ENCODE peak calls at places on chromosomes 11 and 22, in eight cellular contexts. One of them, this sample, is unnamed.

GRCh38 chr11:115916596-115916995 is 412.4 kb upstream of the CADM1 start:
- DNase-seq in suprapubic skin: no peak
- DNase-seq in fibroblast of the aortic adventitia: no peak
- DNase-seq in GM06990: no peak
- DNase-seq in stomach: no peak
- DNase-seq in endothelial cell: no peak
- DNase-seq in transverse colon: no peak
- DNase-seq in A549: no peak
- DNase-seq in this sample: no peak

GRCh38 chr11:34157163-34157562 is 51.7 kb downstream of the NAT10 start:
- DNase-seq in endothelial cell: no peak
- DNase-seq in A549: no peak
- DNase-seq in suprapubic skin: no peak
- DNase-seq in transverse colon: no peak
- DNase-seq in fibroblast of the aortic adventitia: no peak
- DNase-seq in stomach: no peak
- DNase-seq in GM06990: no peak
- DNase-seq in this sample: no peak

GRCh38 chr11:118622376-118623290 is 15.2 kb downstream of the PHLDB1 start:
- DNase-seq in suprapubic skin: peak
- DNase-seq in stomach: no peak
- DNase-seq in A549: peak
- DNase-seq in transverse colon: no peak
- DNase-seq in endothelial cell: no peak
- DNase-seq in fibroblast of the aortic adventitia: peak
- DNase-seq in GM06990: no peak
- DNase-seq in this sample: no peak

GRCh38 chr22:41488076-41488475 is 19.2 kb downstream of the ACO2 start:
- DNase-seq in endothelial cell: no peak
- DNase-seq in suprapubic skin: no peak
- DNase-seq in transverse colon: no peak
- DNase-seq in A549: no peak
- DNase-seq in GM06990: no peak
- DNase-seq in fibroblast of the aortic adventitia: no peak
- DNase-seq in stomach: no peak
- DNase-seq in this sample: no peak

GRCh38 chr11:79363861-79364378 is 76.9 kb downstream of the TENM4 start:
- DNase-seq in endothelial cell: no peak
- DNase-seq in suprapubic skin: no peak
- DNase-seq in fibroblast of the aortic adventitia: no peak
- DNase-seq in A549: no peak
- DNase-seq in GM06990: no peak
- DNase-seq in stomach: no peak
- DNase-seq in transverse colon: no peak
- DNase-seq in this sample: no peak

GRCh38 chr11:43830928-43831440 is 49.6 kb upstream of the ALKBH3 start:
- DNase-seq in suprapubic skin: no peak
- DNase-seq in A549: peak
- DNase-seq in transverse colon: peak
- DNase-seq in fibroblast of the aortic adventitia: peak
- DNase-seq in GM06990: no peak
- DNase-seq in endothelial cell: no peak
- DNase-seq in stomach: peak
- DNase-seq in this sample: no peak

GRCh38 chr22:22030493-22031182 is 48.1 kb upstream of the TOP3B start:
- DNase-seq in transverse colon: peak
- DNase-seq in fibroblast of the aortic adventitia: peak
- DNase-seq in stomach: no peak
- DNase-seq in endothelial cell: no peak
- DNase-seq in GM06990: peak
- DNase-seq in suprapubic skin: no peak
- DNase-seq in A549: peak
- DNase-seq in this sample: peak

GRCh38 chr11:47551086-47551485 is 1.8 kb downstream of the CELF1 start:
- DNase-seq in A549: peak
- DNase-seq in transverse colon: no peak
- DNase-seq in stomach: no peak
- DNase-seq in endothelial cell: no peak
- DNase-seq in suprapubic skin: no peak
- DNase-seq in fibroblast of the aortic adventitia: peak
- DNase-seq in GM06990: no peak
- DNase-seq in this sample: peak

GRCh38 chr11:64125676-64126075 is 40.2 kb downstream of the MACROD1 start:
- DNase-seq in GM06990: no peak
- DNase-seq in endothelial cell: no peak
- DNase-seq in fibroblast of the aortic adventitia: no peak
- DNase-seq in suprapubic skin: no peak
- DNase-seq in A549: no peak
- DNase-seq in transverse colon: no peak
- DNase-seq in stomach: no peak
- DNase-seq in this sample: no peak

GRCh38 chr11:117426941-117427340 is 99.3 kb downstream of the CEP164 start:
- DNase-seq in GM06990: no peak
- DNase-seq in transverse colon: no peak
- DNase-seq in fibroblast of the aortic adventitia: no peak
- DNase-seq in stomach: no peak
- DNase-seq in suprapubic skin: no peak
- DNase-seq in endothelial cell: no peak
- DNase-seq in A549: no peak
- DNase-seq in this sample: no peak

GRCh38 chr22:17228725-17229126 is 9.5 kb upstream of the ADA2 start:
- DNase-seq in GM06990: no peak
- DNase-seq in transverse colon: no peak
- DNase-seq in fibroblast of the aortic adventitia: no peak
- DNase-seq in suprapubic skin: no peak
- DNase-seq in stomach: no peak
- DNase-seq in A549: no peak
- DNase-seq in endothelial cell: no peak
- DNase-seq in this sample: no peak

GRCh38 chr11:69241075-69241740 is 52.7 kb upstream of the MYEOV start:
- DNase-seq in fibroblast of the aortic adventitia: no peak
- DNase-seq in endothelial cell: no peak
- DNase-seq in stomach: peak
- DNase-seq in A549: no peak
- DNase-seq in transverse colon: no peak
- DNase-seq in suprapubic skin: no peak
- DNase-seq in GM06990: no peak
- DNase-seq in this sample: no peak
- TF ChIP-seq CTCF in fibroblast of the aortic adventitia: no peak
- TF ChIP-seq CTCF in endothelial cell: no peak
- TF ChIP-seq CTCF in stomach: no peak
- TF ChIP-seq CTCF in A549: no peak
- TF ChIP-seq CTCF in transverse colon: no peak
- TF ChIP-seq CTCF in suprapubic skin: no peak
- TF ChIP-seq CTCF in GM06990: no peak
- TF ChIP-seq CTCF in this sample: no peak

GRCh38 chr11:41431784-41432183 is 27.7 kb downstream of the LRRC4C start:
- DNase-seq in transverse colon: no peak
- DNase-seq in stomach: no peak
- DNase-seq in suprapubic skin: no peak
- DNase-seq in endothelial cell: peak
- DNase-seq in GM06990: no peak
- DNase-seq in A549: no peak
- DNase-seq in fibroblast of the aortic adventitia: no peak
- DNase-seq in this sample: peak
- TF ChIP-seq CTCF in transverse colon: no peak
- TF ChIP-seq CTCF in stomach: no peak
- TF ChIP-seq CTCF in suprapubic skin: no peak
- TF ChIP-seq CTCF in endothelial cell: peak
- TF ChIP-seq CTCF in GM06990: peak
- TF ChIP-seq CTCF in A549: no peak
- TF ChIP-seq CTCF in fibroblast of the aortic adventitia: no peak
- TF ChIP-seq CTCF in this sample: peak

DNA sequence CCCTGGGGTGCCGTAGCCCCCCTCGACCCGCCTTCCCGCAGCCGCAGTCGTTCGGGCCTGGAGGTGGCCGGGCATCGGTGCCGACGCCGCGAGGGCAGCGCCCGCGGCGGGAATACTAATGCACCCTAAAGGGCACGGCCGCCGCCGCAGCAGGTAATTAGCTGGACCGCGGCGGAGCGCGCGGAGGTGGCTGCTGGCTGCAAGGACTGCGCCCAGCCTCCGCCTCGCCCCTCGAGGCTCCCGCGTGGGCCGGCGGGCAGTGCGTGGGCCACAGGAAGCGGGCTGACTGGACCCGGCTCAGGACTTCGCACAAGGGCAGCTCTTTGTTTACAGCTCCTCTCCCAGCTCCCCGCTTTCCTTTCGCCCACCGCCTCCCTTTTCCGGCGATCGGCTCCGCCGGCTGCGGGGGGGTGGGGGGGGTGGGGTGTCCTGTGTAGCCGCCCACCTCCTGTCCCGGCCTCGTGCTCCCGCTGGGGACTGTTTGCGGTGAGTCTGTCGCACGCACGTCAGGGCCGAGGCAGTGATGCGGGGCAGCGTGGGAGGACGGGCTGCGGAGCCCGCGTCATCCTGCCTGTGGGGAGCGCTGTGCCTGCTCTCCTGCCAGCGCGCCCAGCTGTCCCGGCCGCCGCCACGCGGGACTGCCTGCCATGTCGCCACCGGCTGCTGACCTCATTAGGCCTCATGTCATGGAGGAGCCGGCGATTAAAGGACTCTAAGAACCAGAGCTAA is 53.2 kb downstream of the GRIK4 start:
- DNase-seq in endothelial cell: peak
- DNase-seq in GM06990: peak
- DNase-seq in fibroblast of the aortic adventitia: peak
- DNase-seq in A549: no peak
- DNase-seq in stomach: no peak
- DNase-seq in transverse colon: no peak
- DNase-seq in suprapubic skin: no peak
- DNase-seq in this sample: peak
- TF ChIP-seq CTCF in endothelial cell: no peak
- TF ChIP-seq CTCF in GM06990: peak
- TF ChIP-seq CTCF in fibroblast of the aortic adventitia: no peak
- TF ChIP-seq CTCF in A549: no peak
- TF ChIP-seq CTCF in stomach: no peak
- TF ChIP-seq CTCF in transverse colon: no peak
- TF ChIP-seq CTCF in suprapubic skin: no peak
- TF ChIP-seq CTCF in this sample: peak

GRCh38 chr11:87878373-87878779 is 296.9 kb downstream of the RAB38 start:
- DNase-seq in transverse colon: no peak
- DNase-seq in suprapubic skin: no peak
- DNase-seq in endothelial cell: peak
- DNase-seq in fibroblast of the aortic adventitia: peak
- DNase-seq in GM06990: no peak
- DNase-seq in A549: no peak
- DNase-seq in stomach: no peak
- DNase-seq in this sample: peak
- TF ChIP-seq CTCF in transverse colon: no peak
- TF ChIP-seq CTCF in suprapubic skin: no peak
- TF ChIP-seq CTCF in endothelial cell: peak
- TF ChIP-seq CTCF in fibroblast of the aortic adventitia: peak
- TF ChIP-seq CTCF in GM06990: peak
- TF ChIP-seq CTCF in A549: peak
- TF ChIP-seq CTCF in stomach: no peak
- TF ChIP-seq CTCF in this sample: peak

GRCh38 chr11:75272821-75273301 is 32.3 kb downstream of the TPBGL start:
- DNase-seq in A549: no peak
- DNase-seq in suprapubic skin: peak
- DNase-seq in fibroblast of the aortic adventitia: no peak
- DNase-seq in stomach: no peak
- DNase-seq in endothelial cell: no peak
- DNase-seq in transverse colon: no peak
- DNase-seq in GM06990: no peak
- DNase-seq in this sample: no peak
- TF ChIP-seq CTCF in A549: no peak
- TF ChIP-seq CTCF in suprapubic skin: no peak
- TF ChIP-seq CTCF in fibroblast of the aortic adventitia: no peak
- TF ChIP-seq CTCF in stomach: no peak
- TF ChIP-seq CTCF in endothelial cell: no peak
- TF ChIP-seq CTCF in transverse colon: no peak
- TF ChIP-seq CTCF in GM06990: no peak
- TF ChIP-seq CTCF in this sample: no peak

GRCh38 chr11:27497284-27497866 is 9.2 kb downstream of the LIN7C start:
- DNase-seq in A549: no peak
- DNase-seq in fibroblast of the aortic adventitia: peak
- DNase-seq in endothelial cell: no peak
- DNase-seq in transverse colon: no peak
- DNase-seq in stomach: no peak
- DNase-seq in GM06990: no peak
- DNase-seq in suprapubic skin: no peak
- DNase-seq in this sample: no peak
- TF ChIP-seq CTCF in A549: peak
- TF ChIP-seq CTCF in fibroblast of the aortic adventitia: peak
- TF ChIP-seq CTCF in endothelial cell: peak
- TF ChIP-seq CTCF in transverse colon: peak
- TF ChIP-seq CTCF in stomach: no peak
- TF ChIP-seq CTCF in GM06990: peak
- TF ChIP-seq CTCF in suprapubic skin: no peak
- TF ChIP-seq CTCF in this sample: peak

GRCh38 chr11:30440510-30440909 is 117.6 kb downstream of the ARL14EP start:
- DNase-seq in GM06990: no peak
- DNase-seq in A549: no peak
- DNase-seq in fibroblast of the aortic adventitia: no peak
- DNase-seq in endothelial cell: no peak
- DNase-seq in transverse colon: no peak
- DNase-seq in stomach: no peak
- DNase-seq in suprapubic skin: no peak
- DNase-seq in this sample: no peak

GRCh38 chr11:30447246-30447645 is 124.3 kb downstream of the ARL14EP start:
- DNase-seq in endothelial cell: no peak
- DNase-seq in A549: no peak
- DNase-seq in stomach: no peak
- DNase-seq in suprapubic skin: no peak
- DNase-seq in GM06990: no peak
- DNase-seq in transverse colon: no peak
- DNase-seq in fibroblast of the aortic adventitia: no peak
- DNase-seq in this sample: no peak

GRCh38 chr11:30445056-30445455 is 122.2 kb downstream of the ARL14EP start:
- DNase-seq in transverse colon: no peak
- DNase-seq in A549: no peak
- DNase-seq in GM06990: no peak
- DNase-seq in endothelial cell: no peak
- DNase-seq in suprapubic skin: no peak
- DNase-seq in fibroblast of the aortic adventitia: no peak
- DNase-seq in stomach: no peak
- DNase-seq in this sample: no peak
- TF ChIP-seq CTCF in transverse colon: no peak
- TF ChIP-seq CTCF in A549: no peak
- TF ChIP-seq CTCF in GM06990: no peak
- TF ChIP-seq CTCF in endothelial cell: no peak
- TF ChIP-seq CTCF in suprapubic skin: no peak
- TF ChIP-seq CTCF in fibroblast of the aortic adventitia: no peak
- TF ChIP-seq CTCF in stomach: no peak
- TF ChIP-seq CTCF in this sample: no peak

GRCh38 chr22:37330200-37331033 is 48.1 kb downstream of the CYTH4 start:
- DNase-seq in fibroblast of the aortic adventitia: peak
- DNase-seq in suprapubic skin: no peak
- DNase-seq in stomach: peak
- DNase-seq in GM06990: peak
- DNase-seq in endothelial cell: peak
- DNase-seq in A549: peak
- DNase-seq in transverse colon: peak
- DNase-seq in this sample: peak
- TF ChIP-seq CTCF in fibroblast of the aortic adventitia: no peak
- TF ChIP-seq CTCF in suprapubic skin: no peak
- TF ChIP-seq CTCF in stomach: no peak
- TF ChIP-seq CTCF in GM06990: peak
- TF ChIP-seq CTCF in endothelial cell: no peak
- TF ChIP-seq CTCF in A549: peak
- TF ChIP-seq CTCF in transverse colon: no peak
- TF ChIP-seq CTCF in this sample: peak

This sample was measured in GM20000.